ENCODE peak calls at places on chromosome 12, in seven cellular contexts. X is aorta, J is neuronal stem cell, M is left ventricle myocardium inferior, C is cardiac muscle cell, R is OCI-LY7, A is HL-60. B is an unnamed sample.

GRCh38 chr12:124531281-124531745 is 36.1 kb downstream of the NCOR2 start:
- DNase-seq in X (peak), J (no peak), M (no peak), C (no peak), R (no peak), A (no peak), B (no peak)

GRCh38 chr12:56110571-56110970 is 5.9 kb upstream of the RPL41 start:
- DNase-seq in X (no peak), J (no peak), M (no peak), C (no peak), R (no peak), A (no peak), B (no peak)

GRCh38 chr12:75705749-75706719 is 194.6 kb upstream of the KRR1 start:
- DNase-seq in X (peak), J (no peak), M (peak), C (peak), R (no peak), A (no peak), B (peak)

GRCh38 chr12:64538146-64538545 is 72.1 kb upstream of the RASSF3 start:
- DNase-seq in X (no peak), J (no peak), M (no peak), C (no peak), R (no peak), A (no peak), B (no peak)

GRCh38 chr12:66503746-66504145 is 175.1 kb downstream of the GRIP1 start:
- DNase-seq in X (no peak), J (no peak), M (no peak), C (no peak), R (no peak), A (no peak), B (no peak)

GRCh38 chr12:131948166-131948712 is 1.5 kb upstream of the EP400 start:
- DNase-seq in X (no peak), J (no peak), M (no peak), C (peak), R (no peak), A (no peak), B (no peak)

GRCh38 chr12:65634626-65635331 is 189.5 kb upstream of the HMGA2 start:
- DNase-seq in X (no peak), J (no peak), M (no peak), C (no peak), R (no peak), A (no peak), B (no peak)

GRCh38 chr12:112162261-112162790 is 37.0 kb downstream of the TRAFD1 start:
- DNase-seq in X (peak), J (no peak), M (no peak), C (no peak), R (no peak), A (no peak), B (no peak)

GRCh38 chr12:111753144-111753881 is 13.4 kb upstream of the ALDH2 start:
- DNase-seq in X (peak), J (no peak), M (peak), C (peak), R (peak), A (peak), B (peak)

GRCh38 chr12:57001448-57001906 is 4.9 kb downstream of the ZBTB39 start:
- DNase-seq in X (peak), J (peak), M (peak), C (peak), R (peak), A (peak), B (no peak)

GRCh38 chr12:20445693-20446092 is 77.4 kb downstream of the PDE3A start:
- DNase-seq in X (no peak), J (no peak), M (no peak), C (no peak), R (no peak), A (no peak), B (no peak)

GRCh38 chr12:124327362-124328043 is 32.6 kb downstream of the RFLNA start:
- DNase-seq in X (no peak), J (no peak), M (peak), C (no peak), R (no peak), A (no peak), B (no peak)

GRCh38 chr12:72723732-72724131 is 451.6 kb downstream of the TRHDE start:
- DNase-seq in X (no peak), J (no peak), M (no peak), C (no peak), R (no peak), A (no peak), B (no peak)

GRCh38 chr12:89245090-89245489 is 107.2 kb downstream of the DUSP6 start:
- DNase-seq in X (no peak), J (no peak), M (no peak), C (peak), R (peak), A (peak), B (no peak)

GRCh38 chr12:45730842-45731336 is 1.4 kb downstream of the ARID2 start:
- DNase-seq in X (no peak), J (no peak), M (no peak), C (peak), R (peak), A (no peak), B (no peak)

GRCh38 chr12:77685906-77686305 is 144.8 kb upstream of the NAV3 start:
- DNase-seq in X (no peak), J (no peak), M (no peak), C (no peak), R (no peak), A (no peak), B (no peak)

GRCh38 chr12:50074936-50075807 is 10.0 kb upstream of the SMARCD1 start:
- DNase-seq in X (peak), J (peak), M (peak), C (peak), R (peak), A (peak), B (no peak)

DNA sequence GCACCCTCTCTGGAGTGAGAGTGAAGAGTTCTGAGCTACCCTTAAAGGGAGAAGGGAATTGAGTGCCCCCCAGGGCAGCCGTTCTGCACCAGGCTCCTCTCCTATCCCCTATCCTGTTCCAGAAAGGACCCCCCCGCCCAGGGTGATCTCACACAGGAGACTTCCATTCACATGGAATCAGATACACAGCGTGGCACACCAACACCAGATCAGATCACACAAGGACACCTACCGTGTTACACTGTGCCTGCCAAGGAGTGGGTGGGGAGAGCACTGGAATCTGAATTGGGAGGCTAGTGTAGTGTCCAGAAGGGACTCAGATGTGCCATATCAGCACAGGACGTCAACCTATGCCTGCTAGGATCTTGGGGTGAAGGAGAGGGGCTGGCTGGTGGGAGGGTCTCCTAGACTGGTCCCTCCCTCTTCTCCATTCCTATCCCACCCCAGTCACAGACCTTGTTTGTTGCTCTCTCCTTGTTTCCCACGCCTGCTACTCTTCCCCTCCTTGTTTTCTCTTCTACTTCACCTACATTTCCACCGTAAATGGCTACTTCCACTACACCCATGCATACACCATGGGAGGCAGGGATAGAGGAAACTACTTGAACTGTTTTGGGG is 2.3 kb downstream of the PTMS start:
- DNase-seq in X (no peak), J (no peak), M (no peak), C (no peak), R (no peak), A (no peak), B (no peak)
- H3K4me3 ChIP-seq in X (peak), J (peak), M (peak), C (peak), R (no peak), A (no peak), B (peak)

GRCh38 chr12:28060901-28061300 is 88.4 kb upstream of the PTHLH start:
- DNase-seq in X (no peak), J (no peak), M (no peak), C (no peak), R (no peak), A (no peak), B (no peak)

GRCh38 chr12:28063355-28063885 is 90.9 kb upstream of the PTHLH start:
- DNase-seq in X (no peak), J (no peak), M (no peak), C (peak), R (no peak), A (no peak), B (no peak)

GRCh38 chr12:28059678-28060077 is 87.1 kb upstream of the PTHLH start:
- DNase-seq in X (no peak), J (no peak), M (no peak), C (peak), R (no peak), A (no peak), B (no peak)

GRCh38 chr12:28057856-28058615 is 85.5 kb upstream of the PTHLH start:
- DNase-seq in X (no peak), J (no peak), M (no peak), C (no peak), R (no peak), A (no peak), B (no peak)

GRCh38 chr12:28059220-28059619 is 86.7 kb upstream of the PTHLH start:
- DNase-seq in X (no peak), J (no peak), M (no peak), C (no peak), R (no peak), A (no peak), B (no peak)
- H3K4me3 ChIP-seq in X (no peak), J (no peak), M (no peak), C (no peak), R (no peak), A (no peak), B (no peak)

DNA sequence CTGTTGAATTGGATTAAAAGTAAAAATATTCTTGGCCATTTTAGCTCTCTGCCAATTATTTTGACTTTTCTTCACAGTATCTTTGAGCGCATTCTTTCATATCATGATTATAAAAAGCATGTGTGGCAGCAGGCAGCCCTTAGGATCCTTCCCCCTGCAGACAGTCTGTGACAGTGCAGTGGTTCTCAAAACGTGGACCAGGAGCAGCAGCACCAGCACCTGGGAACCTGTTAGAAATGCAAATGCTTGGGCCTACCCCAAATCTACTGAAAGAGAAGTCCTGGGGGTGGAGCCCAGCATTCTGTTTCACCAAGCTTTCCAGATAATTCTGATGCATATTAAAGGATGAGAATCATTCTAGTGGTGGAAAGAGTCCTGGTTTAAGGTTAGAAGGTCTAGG is 155.6 kb downstream of the MON2 start:
- DNase-seq in X (no peak), J (no peak), M (no peak), C (no peak), R (no peak), A (no peak), B (no peak)
- H3K4me3 ChIP-seq in X (no peak), J (no peak), M (no peak), C (no peak), R (no peak), A (no peak), B (no peak)

GRCh38 chr12:58710896-58711295 is 209.4 kb downstream of the LRIG3 start:
- DNase-seq in X (no peak), J (no peak), M (no peak), C (no peak), R (no peak), A (no peak), B (no peak)
- H3K4me3 ChIP-seq in X (no peak), J (no peak), M (no peak), C (no peak), R (no peak), A (no peak), B (no peak)

DNA sequence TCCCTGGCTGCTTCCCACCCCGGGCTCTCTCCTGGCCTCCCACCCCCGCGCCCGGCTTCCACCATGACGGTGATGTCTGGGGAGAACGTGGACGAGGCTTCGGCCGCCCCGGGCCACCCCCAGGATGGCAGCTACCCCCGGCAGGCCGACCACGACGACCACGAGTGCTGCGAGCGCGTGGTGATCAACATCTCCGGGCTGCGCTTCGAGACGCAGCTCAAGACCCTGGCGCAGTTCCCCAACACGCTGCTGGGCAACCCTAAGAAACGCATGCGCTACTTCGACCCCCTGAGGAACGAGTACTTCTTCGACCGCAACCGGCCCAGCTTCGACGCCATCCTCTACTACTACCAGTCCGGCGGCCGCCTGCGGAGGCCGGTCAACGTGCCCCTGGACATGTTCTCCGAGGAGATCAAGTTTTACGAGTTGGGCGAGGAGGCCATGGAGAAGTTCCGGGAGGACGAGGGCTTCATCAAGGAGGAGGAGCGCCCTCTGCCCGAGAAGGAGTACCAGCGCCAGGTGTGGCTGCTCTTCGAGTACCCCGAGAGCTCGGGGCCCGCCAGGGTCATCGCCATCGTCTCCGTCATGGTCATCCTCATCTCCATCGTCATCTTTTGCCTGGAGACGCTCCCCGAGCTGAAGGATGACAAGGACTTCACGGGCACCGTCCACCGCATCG is 1.8 kb downstream of the KCNA1 start:
- DNase-seq in X (no peak), J (no peak), M (no peak), C (no peak), R (no peak), A (no peak), B (no peak)
- H3K4me3 ChIP-seq in X (no peak), J (no peak), M (peak), C (no peak), R (no peak), A (no peak), B (no peak)

GRCh38 chr12:23611320-23611719 is 338.1 kb downstream of the SOX5 start:
- DNase-seq in X (no peak), J (no peak), M (no peak), C (peak), R (no peak), A (no peak), B (peak)

GRCh38 chr12:23618718-23619117 is 330.8 kb downstream of the SOX5 start:
- DNase-seq in X (no peak), J (no peak), M (no peak), C (no peak), R (no peak), A (no peak), B (no peak)

GRCh38 chr12:23614280-23614679 is 335.2 kb downstream of the SOX5 start:
- DNase-seq in X (no peak), J (no peak), M (no peak), C (peak), R (no peak), A (no peak), B (no peak)
- H3K4me3 ChIP-seq in X (no peak), J (no peak), M (no peak), C (no peak), R (no peak), A (no peak), B (no peak)

DNA sequence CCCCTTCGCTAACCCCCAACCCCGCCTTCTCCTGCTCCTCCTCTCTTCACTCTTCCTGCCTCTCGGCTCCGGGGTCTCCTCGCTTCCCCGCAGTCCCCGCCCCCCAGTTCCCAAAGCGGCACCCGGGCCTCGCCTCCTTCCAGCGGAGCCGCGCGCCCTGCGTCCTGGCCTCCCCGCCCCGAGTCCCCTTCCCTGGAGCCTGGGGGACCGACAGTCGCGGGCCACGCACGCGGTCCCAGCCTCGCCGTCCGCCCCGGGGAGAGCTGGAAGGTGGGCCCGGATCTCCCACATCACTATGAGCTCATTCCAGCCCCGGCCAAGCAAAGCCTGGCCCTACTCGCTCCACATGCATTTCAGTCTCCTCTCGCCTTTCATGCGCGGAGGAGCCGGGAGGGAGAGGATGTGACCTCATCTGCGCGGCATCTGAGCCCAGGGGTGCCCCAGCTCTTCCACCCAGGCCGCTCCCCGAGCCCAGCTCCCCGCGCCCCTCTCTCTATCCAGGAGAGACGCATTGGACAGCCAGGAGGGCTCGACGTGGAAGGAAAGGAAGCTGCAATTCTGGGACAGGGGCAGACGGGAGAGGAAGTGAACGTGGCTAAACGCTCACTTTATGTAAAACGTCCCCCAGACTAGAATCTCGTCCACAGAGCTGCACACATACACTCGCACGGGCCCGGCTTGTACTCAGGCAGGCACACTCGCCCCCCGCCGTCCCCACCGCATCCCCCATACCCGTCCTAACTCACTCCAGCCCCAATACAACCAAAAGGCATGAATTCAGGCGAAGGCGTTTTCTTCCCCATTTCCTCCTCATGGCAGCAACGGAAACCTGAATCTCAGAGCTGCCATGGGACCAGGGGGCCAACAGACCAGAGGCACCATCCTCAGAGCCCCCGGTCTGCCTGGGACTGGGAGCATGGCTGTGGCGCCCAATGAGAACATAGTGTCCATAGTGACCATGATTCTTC is 108.7 kb upstream of the CCND2 start:
- DNase-seq in X (peak), J (peak), M (peak), C (peak), R (no peak), A (peak), B (peak)
- H3K4me3 ChIP-seq in X (peak), J (peak), M (peak), C (peak), R (no peak), A (no peak), B (peak)

GRCh38 chr12:109016978-109017377 is 3.9 kb downstream of the SVOP start:
- DNase-seq in X (no peak), J (no peak), M (no peak), C (no peak), R (no peak), A (no peak), B (no peak)

GRCh38 chr12:109016016-109016415 is 4.9 kb downstream of the SVOP start:
- DNase-seq in X (no peak), J (no peak), M (no peak), C (no peak), R (no peak), A (no peak), B (no peak)

GRCh38 chr12:109018276-109018675 is 2.6 kb downstream of the SVOP start:
- DNase-seq in X (no peak), J (no peak), M (no peak), C (no peak), R (no peak), A (no peak), B (no peak)

GRCh38 chr12:109020136-109020535 is 732 bp downstream of the SVOP start:
- DNase-seq in X (no peak), J (no peak), M (no peak), C (no peak), R (no peak), A (no peak), B (no peak)

DNA sequence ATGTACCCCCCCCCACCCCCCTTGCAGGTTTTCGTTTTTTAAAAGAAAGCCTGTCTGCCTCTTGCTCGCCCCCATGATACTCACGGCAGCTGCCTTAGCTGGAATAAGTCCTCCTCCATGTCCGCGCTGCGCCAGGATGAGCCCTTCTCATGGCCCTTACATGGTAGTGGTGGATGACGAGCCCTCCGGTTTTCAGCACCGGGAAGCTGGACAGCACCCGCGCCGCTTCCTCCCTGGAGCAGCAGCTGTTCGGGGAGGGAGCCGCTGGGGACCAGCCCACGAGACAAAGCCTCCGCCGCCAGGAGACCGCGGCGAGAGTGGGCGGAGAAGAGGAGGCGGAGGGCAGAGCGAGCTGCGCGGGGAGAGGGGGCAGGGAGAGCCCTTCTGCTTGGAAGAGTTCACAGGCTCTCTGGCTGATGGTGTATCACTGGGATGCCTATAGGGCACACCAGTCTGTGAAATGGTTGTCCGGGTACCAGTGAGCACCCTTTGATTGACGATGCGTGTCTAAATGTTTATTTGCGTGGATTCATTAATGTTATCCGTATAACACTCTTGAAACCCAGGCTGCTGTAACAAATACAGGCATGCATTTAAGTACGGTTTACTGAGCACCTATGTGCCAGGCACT is at the start of gene SVOP:
- DNase-seq in X (peak), J (peak), M (peak), C (peak), R (no peak), A (peak), B (peak)
- H3K4me3 ChIP-seq in X (no peak), J (no peak), M (peak), C (no peak), R (no peak), A (no peak), B (peak)

GRCh38 chr12:106585237-106585834 is 2.5 kb downstream of the RFX4 start:
- DNase-seq in X (no peak), J (peak), M (no peak), C (no peak), R (no peak), A (no peak), B (no peak)

GRCh38 chr12:106586535-106586802 is 3.7 kb downstream of the RFX4 start:
- DNase-seq in X (no peak), J (no peak), M (no peak), C (no peak), R (no peak), A (no peak), B (no peak)

GRCh38 chr12:106588771-106589170 is 6.0 kb downstream of the RFX4 start:
- DNase-seq in X (no peak), J (no peak), M (no peak), C (no peak), R (no peak), A (no peak), B (no peak)

GRCh38 chr12:106585862-106586534 is 3.2 kb downstream of the RFX4 start:
- DNase-seq in X (no peak), J (peak), M (no peak), C (no peak), R (no peak), A (no peak), B (no peak)

GRCh38 chr12:106586803-106587684 is 4.2 kb downstream of the RFX4 start:
- DNase-seq in X (no peak), J (peak), M (no peak), C (no peak), R (no peak), A (no peak), B (no peak)
- H3K4me3 ChIP-seq in X (no peak), J (peak), M (peak), C (peak), R (no peak), A (no peak), B (no peak)

B was measured in AG04450.